ENCODE peak calls at places on chromosomes 3 and 15, in ten cellular contexts. M is fibroblast of mammary gland; I is body of pancreas; V is psoas muscle; S is right lobe of liver; Q is CD8-positive, alpha-beta T cell; Y is HFF-Myc; U is AG04450; D is breast epithelium; R is heart right ventricle. J is an unnamed sample.

GRCh38 chr3:27721717-27722564 is at the start of gene EOMES:
- DNase-seq in M (peak), I (peak), V (peak), S (no peak), Q (peak), Y (no peak), U (no peak), D (no peak), R (no peak), J (peak)

GRCh38 chr3:99721633-99722007 is 83.2 kb downstream of the COL8A1 start:
- DNase-seq in M (no peak), I (no peak), V (no peak), S (no peak), Q (no peak), Y (no peak), U (no peak), D (no peak), R (no peak), J (no peak)

GRCh38 chr15:68764090-68764489 is 56.6 kb downstream of the ANP32A start:
- DNase-seq in M (no peak), I (no peak), V (no peak), S (no peak), Q (no peak), Y (no peak), U (no peak), D (no peak), R (no peak), J (no peak)

GRCh38 chr3:128195802-128196201 is 42.5 kb downstream of the EEFSEC start:
- DNase-seq in M (no peak), I (no peak), V (no peak), S (no peak), Q (no peak), Y (no peak), U (no peak), D (no peak), R (no peak), J (no peak)

GRCh38 chr15:67068724-67069400 is 3.5 kb downstream of the SMAD3 start:
- DNase-seq in M (peak), I (no peak), V (no peak), S (no peak), Q (no peak), Y (no peak), U (no peak), D (no peak), R (no peak), J (no peak)

GRCh38 chr3:85835857-85836470 is 877.2 kb downstream of the CADM2 start:
- DNase-seq in M (no peak), I (no peak), V (no peak), S (no peak), Q (no peak), Y (no peak), U (no peak), D (no peak), R (no peak), J (no peak)

GRCh38 chr3:27568393-27568792 is 84.2 kb upstream of the SLC4A7 start:
- DNase-seq in M (peak), I (peak), V (peak), S (no peak), Q (no peak), Y (peak), U (peak), D (peak), R (peak), J (peak)

GRCh38 chr15:56772868-56773639 is 39.7 kb upstream of the ZNF280D start:
- DNase-seq in M (peak), I (no peak), V (no peak), S (no peak), Q (no peak), Y (no peak), U (no peak), D (no peak), R (no peak), J (peak)

GRCh38 chr3:184815046-184815930 is 3.3 kb downstream of the VPS8 start:
- DNase-seq in M (peak), I (no peak), V (no peak), S (no peak), Q (no peak), Y (peak), U (peak), D (no peak), R (no peak), J (peak)

GRCh38 chr3:11273945-11274344 is 1.7 kb downstream of the ATG7 start:
- DNase-seq in M (no peak), I (no peak), V (no peak), S (no peak), Q (no peak), Y (no peak), U (no peak), D (no peak), R (no peak), J (no peak)

GRCh38 chr3:143771258-143771657 is 77.0 kb downstream of the SLC9A9 start:
- DNase-seq in M (peak), I (no peak), V (no peak), S (no peak), Q (no peak), Y (no peak), U (no peak), D (no peak), R (no peak), J (no peak)

GRCh38 chr3:4999626-5000184 is 20.5 kb downstream of the BHLHE40 start:
- DNase-seq in M (no peak), I (no peak), V (no peak), S (no peak), Q (no peak), Y (no peak), U (no peak), D (peak), R (no peak), J (no peak)

GRCh38 chr3:55668359-55668758 is 181.3 kb upstream of the WNT5A start:
- DNase-seq in M (no peak), I (no peak), V (no peak), S (no peak), Q (no peak), Y (no peak), U (no peak), D (no peak), R (no peak), J (no peak)

GRCh38 chr15:57654136-57654845 is 52.2 kb upstream of the POLR2M start:
- DNase-seq in M (peak), I (no peak), V (no peak), S (no peak), Q (no peak), Y (no peak), U (peak), D (no peak), R (no peak), J (peak)

GRCh38 chr15:79370716-79371115 is 59.8 kb downstream of the TMED3 start:
- DNase-seq in M (peak), I (no peak), V (no peak), S (no peak), Q (no peak), Y (no peak), U (no peak), D (no peak), R (no peak), J (peak)

GRCh38 chr3:190369701-190370295 is 18.2 kb upstream of the CLDN16 start:
- DNase-seq in M (no peak), I (no peak), V (no peak), S (no peak), Q (no peak), Y (no peak), U (no peak), D (no peak), R (no peak), J (no peak)

GRCh38 chr15:28043625-28044520 is 55.2 kb downstream of the OCA2 start:
- DNase-seq in M (no peak), I (no peak), V (no peak), S (no peak), Q (no peak), Y (no peak), U (no peak), D (no peak), R (no peak), J (no peak)

GRCh38 chr3:64224826-64225606 is at the start of gene PRICKLE2:
- DNase-seq in M (peak), I (peak), V (peak), S (peak), Q (no peak), Y (peak), U (peak), D (peak), R (peak), J (peak)

GRCh38 chr3:65600888-65601287 is 437.8 kb downstream of the MAGI1 start:
- DNase-seq in M (no peak), I (no peak), V (no peak), S (no peak), Q (no peak), Y (no peak), U (no peak), D (no peak), R (no peak), J (no peak)

GRCh38 chr3:17032407-17033034 is 147.8 kb downstream of the PLCL2 start:
- DNase-seq in M (peak), I (peak), V (no peak), S (no peak), Q (no peak), Y (no peak), U (no peak), D (no peak), R (no peak), J (no peak)

GRCh38 chr15:67305506-67305905 is 50.9 kb downstream of the IQCH start:
- DNase-seq in M (no peak), I (no peak), V (no peak), S (no peak), Q (no peak), Y (no peak), U (no peak), D (no peak), R (no peak), J (no peak)

GRCh38 chr3:69403406-69403934 is 17.6 kb upstream of the FRMD4B start:
- DNase-seq in M (no peak), I (no peak), V (no peak), S (no peak), Q (no peak), Y (no peak), U (no peak), D (no peak), R (no peak), J (no peak)

GRCh38 chr3:141336672-141337522 is 31.4 kb upstream of the ZBTB38 start:
- DNase-seq in M (peak), I (no peak), V (no peak), S (no peak), Q (no peak), Y (no peak), U (no peak), D (no peak), R (no peak), J (peak)

GRCh38 chr3:11917051-11917450 is 70.4 kb upstream of the TAMM41 start:
- DNase-seq in M (no peak), I (no peak), V (no peak), S (no peak), Q (no peak), Y (no peak), U (no peak), D (no peak), R (no peak), J (no peak)

GRCh38 chr3:169458323-169458722 is 205.2 kb downstream of the MECOM start:
- DNase-seq in M (no peak), I (no peak), V (no peak), S (no peak), Q (no peak), Y (no peak), U (no peak), D (no peak), R (peak), J (no peak)

GRCh38 chr3:10524799-10525301 is 19.5 kb upstream of the ATP2B2 start:
- DNase-seq in M (no peak), I (no peak), V (no peak), S (no peak), Q (no peak), Y (no peak), U (no peak), D (peak), R (no peak), J (no peak)

GRCh38 chr15:87591521-87591920 is 665.0 kb downstream of the NTRK3 start:
- DNase-seq in M (no peak), I (no peak), V (no peak), S (no peak), Q (no peak), Y (no peak), U (no peak), D (no peak), R (no peak), J (no peak)

GRCh38 chr3:52032702-52033408 is 23.5 kb downstream of the DUSP7 start:
- DNase-seq in M (no peak), I (no peak), V (no peak), S (no peak), Q (no peak), Y (no peak), U (no peak), D (no peak), R (no peak), J (no peak)

GRCh38 chr3:73530030-73530411 is 94.7 kb downstream of the PDZRN3 start:
- DNase-seq in M (peak), I (no peak), V (no peak), S (no peak), Q (no peak), Y (no peak), U (no peak), D (no peak), R (no peak), J (no peak)

GRCh38 chr15:99303881-99304280 is 52.6 kb downstream of the LRRC28 start:
- DNase-seq in M (no peak), I (no peak), V (no peak), S (no peak), Q (no peak), Y (no peak), U (no peak), D (no peak), R (no peak), J (no peak)

GRCh38 chr3:81289676-81290075 is 471.8 kb downstream of the GBE1 start:
- DNase-seq in M (no peak), I (no peak), V (no peak), S (no peak), Q (no peak), Y (no peak), U (no peak), D (no peak), R (no peak), J (no peak)

GRCh38 chr3:2579206-2579605 is 480.5 kb downstream of the CNTN4 start:
- DNase-seq in M (no peak), I (peak), V (no peak), S (no peak), Q (no peak), Y (no peak), U (no peak), D (no peak), R (no peak), J (no peak)

GRCh38 chr15:90212221-90213079 is 11.3 kb downstream of the SEMA4B start:
- DNase-seq in M (no peak), I (peak), V (no peak), S (no peak), Q (no peak), Y (no peak), U (no peak), D (peak), R (no peak), J (no peak)

GRCh38 chr3:50347187-50347813 is 1.8 kb upstream of the ZMYND10 start:
- DNase-seq in M (peak), I (peak), V (peak), S (no peak), Q (peak), Y (no peak), U (no peak), D (no peak), R (peak), J (peak)

GRCh38 chr3:133075027-133075426 is 36.8 kb downstream of the TMEM108 start:
- DNase-seq in M (no peak), I (no peak), V (no peak), S (no peak), Q (no peak), Y (no peak), U (no peak), D (no peak), R (no peak), J (no peak)

GRCh38 chr15:70060214-70061085 is 37.3 kb downstream of the TLE3 start:
- DNase-seq in M (no peak), I (no peak), V (no peak), S (no peak), Q (no peak), Y (no peak), U (no peak), D (no peak), R (no peak), J (no peak)

GRCh38 chr15:70061086-70061370 is 36.7 kb downstream of the TLE3 start:
- DNase-seq in M (peak), I (no peak), V (no peak), S (no peak), Q (no peak), Y (no peak), U (no peak), D (no peak), R (no peak), J (no peak)

GRCh38 chr15:70057931-70058641 is 39.6 kb downstream of the TLE3 start:
- DNase-seq in M (no peak), I (no peak), V (no peak), S (no peak), Q (no peak), Y (no peak), U (no peak), D (peak), R (no peak), J (no peak)

GRCh38 chr15:70058642-70059360 is 38.9 kb downstream of the TLE3 start:
- DNase-seq in M (no peak), I (no peak), V (no peak), S (no peak), Q (no peak), Y (no peak), U (no peak), D (peak), R (no peak), J (no peak)

GRCh38 chr15:70059476-70060213 is 38.1 kb downstream of the TLE3 start:
- DNase-seq in M (no peak), I (no peak), V (no peak), S (no peak), Q (no peak), Y (no peak), U (no peak), D (peak), R (no peak), J (no peak)
- H3K4me3 ChIP-seq in M (no peak), I (no peak), V (no peak), S (no peak), Q (no peak), Y (no peak), U (no peak), D (no peak), R (no peak), J (no peak)

GRCh38 chr3:139043554-139044365 is 932 bp downstream of the PRR23C start:
- DNase-seq in M (no peak), I (no peak), V (no peak), S (peak), Q (no peak), Y (no peak), U (no peak), D (no peak), R (no peak), J (no peak)

GRCh38 chr3:139044366-139045210 is at the start of gene PRR23C:
- DNase-seq in M (no peak), I (no peak), V (peak), S (peak), Q (no peak), Y (no peak), U (no peak), D (no peak), R (no peak), J (no peak)
- TF ChIP-seq CTCF in M (no peak), I (no peak), V (no peak), S (no peak), Q (no peak), Y (peak), U (no peak), D (no peak), R (no peak), J (no peak)

GRCh38 chr3:106341090-106341489 is 472.3 kb upstream of the CBLB start:
- DNase-seq in M (peak), I (no peak), V (no peak), S (no peak), Q (no peak), Y (no peak), U (no peak), D (no peak), R (no peak), J (peak)
- H3K4me3 ChIP-seq in M (no peak), I (no peak), V (peak), S (no peak), Q (no peak), Y (no peak), U (no peak), D (peak), R (no peak), J (no peak)

GRCh38 chr15:39580630-39581500 is at the start of gene THBS1:
- DNase-seq in M (peak), I (peak), V (peak), S (peak), Q (no peak), Y (peak), U (peak), D (peak), R (peak), J (peak)

GRCh38 chr15:39582286-39582976 is 1.6 kb downstream of the THBS1 start:
- DNase-seq in M (peak), I (no peak), V (peak), S (no peak), Q (no peak), Y (peak), U (no peak), D (no peak), R (peak), J (peak)

GRCh38 chr15:39580117-39580629 is 706 bp upstream of the THBS1 start:
- DNase-seq in M (peak), I (peak), V (peak), S (peak), Q (peak), Y (no peak), U (peak), D (peak), R (peak), J (peak)

GRCh38 chr15:39582977-39583585 is 2.2 kb downstream of the THBS1 start:
- DNase-seq in M (peak), I (no peak), V (no peak), S (no peak), Q (no peak), Y (peak), U (no peak), D (no peak), R (no peak), J (peak)

DNA sequence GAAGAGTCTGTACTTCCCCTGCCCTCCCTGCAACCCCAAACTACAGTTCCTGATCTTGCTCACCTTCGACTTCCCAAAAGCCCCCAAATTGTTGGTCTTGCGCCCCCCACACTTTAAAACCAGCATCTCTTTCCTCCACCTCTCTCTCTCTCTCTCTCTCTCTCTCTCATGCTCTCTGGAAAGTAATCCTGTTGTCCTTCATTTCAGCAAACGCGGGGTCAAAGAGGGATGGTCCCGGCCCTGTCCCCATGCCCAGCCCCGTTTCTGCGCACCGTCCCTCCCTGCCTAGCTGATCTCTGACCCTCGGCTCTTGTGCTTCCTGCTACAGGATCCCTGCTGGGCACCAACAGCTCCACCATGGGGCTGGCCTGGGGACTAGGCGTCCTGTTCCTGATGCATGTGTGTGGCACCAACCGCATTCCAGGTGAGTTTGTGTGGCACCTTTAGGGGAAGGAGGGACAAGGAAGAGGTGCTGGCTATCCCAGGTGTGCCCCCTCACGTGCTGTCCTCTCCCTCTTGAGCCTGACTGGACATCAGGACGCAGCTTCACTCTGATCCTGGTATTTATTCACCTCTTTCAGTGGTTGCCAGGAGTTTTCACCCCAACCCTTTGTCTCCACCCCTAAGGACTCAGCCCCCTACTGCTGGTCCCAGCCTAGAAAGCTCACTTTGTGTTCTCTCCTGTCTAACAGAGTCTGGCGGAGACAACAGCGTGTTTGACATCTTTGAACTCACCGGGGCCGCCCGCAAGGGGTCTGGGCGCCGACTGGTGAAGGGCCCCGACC is 814 bp downstream of the THBS1 start:
- DNase-seq in M (peak), I (peak), V (no peak), S (peak), Q (no peak), Y (peak), U (no peak), D (peak), R (peak), J (peak)
- TF ChIP-seq CTCF in M (peak), I (peak), V (no peak), S (peak), Q (no peak), Y (peak), U (peak), D (peak), R (peak), J (peak)